ENCODE peak calls at places on chromosomes 11 and 22, in seven cellular contexts. Q is mesendoderm, H is H9, L is IMR-90, K is mesenchymal stem cell, J is trophoblast cell, W is H1. Y is an unnamed sample.

GRCh38 chr22:49962751-49963646 is 2.4 kb downstream of the PIM3 start:
- DNase-seq in Q (no peak), H (peak), L (no peak), K (no peak), J (no peak), W (no peak), Y (no peak)

GRCh38 chr11:36817336-36817965 is 219.4 kb upstream of the RAG2 start:
- DNase-seq in Q (peak), H (no peak), L (no peak), K (peak), J (no peak), W (no peak), Y (no peak)

GRCh38 chr22:39622881-39623367 is 52.4 kb downstream of the CACNA1I start:
- DNase-seq in Q (peak), H (peak), L (peak), K (no peak), J (peak), W (peak), Y (peak)

GRCh38 chr11:7690648-7691047 is 15.6 kb downstream of the OVCH2 start:
- DNase-seq in Q (no peak), H (no peak), L (no peak), K (no peak), J (no peak), W (no peak), Y (no peak)

GRCh38 chr22:35524966-35525686 is 15.5 kb upstream of the RASD2 start:
- DNase-seq in Q (no peak), H (no peak), L (no peak), K (peak), J (no peak), W (no peak), Y (no peak)

GRCh38 chr11:20109731-20110445 is 50.4 kb downstream of the DBX1 start:
- DNase-seq in Q (peak), H (no peak), L (peak), K (peak), J (no peak), W (no peak), Y (no peak)

GRCh38 chr11:77311701-77312100 is 10.2 kb upstream of the GDPD4 start:
- DNase-seq in Q (no peak), H (no peak), L (no peak), K (no peak), J (no peak), W (no peak), Y (no peak)

GRCh38 chr11:20647976-20648565 is 21.3 kb upstream of the NELL1 start:
- DNase-seq in Q (peak), H (peak), L (peak), K (peak), J (peak), W (no peak), Y (peak)

GRCh38 chr11:27166130-27166529 is 125.5 kb downstream of the BBOX1 start:
- DNase-seq in Q (no peak), H (no peak), L (no peak), K (no peak), J (no peak), W (no peak), Y (no peak)

GRCh38 chr22:21922370-21923162 is 30.1 kb downstream of the PPM1F start:
- DNase-seq in Q (no peak), H (no peak), L (no peak), K (no peak), J (no peak), W (no peak), Y (no peak)

GRCh38 chr11:96464695-96465307 is 75.0 kb downstream of the JRKL start:
- DNase-seq in Q (peak), H (no peak), L (peak), K (peak), J (no peak), W (no peak), Y (peak)

GRCh38 chr11:80521592-80521991 is 1080.8 kb upstream of the TENM4 start:
- DNase-seq in Q (no peak), H (no peak), L (no peak), K (no peak), J (no peak), W (no peak), Y (no peak)

GRCh38 chr11:48033918-48034341 is 53.6 kb downstream of the PTPRJ start:
- DNase-seq in Q (no peak), H (no peak), L (no peak), K (no peak), J (no peak), W (no peak), Y (no peak)

GRCh38 chr11:72309074-72309598 is 65.2 kb upstream of the PHOX2A start:
- DNase-seq in Q (no peak), H (no peak), L (no peak), K (no peak), J (no peak), W (no peak), Y (no peak)

GRCh38 chr11:6298605-6299004 is 21.7 kb downstream of the CAVIN3 start:
- DNase-seq in Q (peak), H (peak), L (no peak), K (peak), J (no peak), W (no peak), Y (no peak)

GRCh38 chr11:72222907-72223614 is 1.5 kb upstream of the INPPL1 start:
- DNase-seq in Q (peak), H (peak), L (peak), K (peak), J (peak), W (peak), Y (peak)

GRCh38 chr11:111634981-111635705 is 32.9 kb downstream of the SIK2 start:
- DNase-seq in Q (no peak), H (no peak), L (peak), K (no peak), J (no peak), W (no peak), Y (no peak)

GRCh38 chr11:64251986-64252837 is 882 bp downstream of the PLCB3 start:
- DNase-seq in Q (peak), H (no peak), L (no peak), K (peak), J (no peak), W (no peak), Y (no peak)

GRCh38 chr11:29200776-29201574 is 815.9 kb downstream of the KCNA4 start:
- DNase-seq in Q (no peak), H (no peak), L (no peak), K (no peak), J (no peak), W (no peak), Y (no peak)

GRCh38 chr11:131137046-131137445 is 220.8 kb upstream of the SNX19 start:
- DNase-seq in Q (no peak), H (no peak), L (peak), K (no peak), J (no peak), W (no peak), Y (no peak)

GRCh38 chr11:121589946-121590537 is 137.3 kb upstream of the SORL1-AS1 start:
- DNase-seq in Q (no peak), H (no peak), L (no peak), K (no peak), J (no peak), W (no peak), Y (no peak)

GRCh38 chr11:10255388-10256125 is 38.5 kb downstream of the SBF2 start:
- DNase-seq in Q (no peak), H (no peak), L (peak), K (peak), J (no peak), W (no peak), Y (no peak)

GRCh38 chr22:17260950-17261349 is 41.7 kb upstream of the ADA2 start:
- DNase-seq in Q (peak), H (peak), L (no peak), K (no peak), J (no peak), W (no peak), Y (no peak)

GRCh38 chr11:64500176-64501013 is 90.6 kb upstream of the SLC22A12 start:
- DNase-seq in Q (no peak), H (no peak), L (no peak), K (no peak), J (peak), W (no peak), Y (no peak)

GRCh38 chr11:70243912-70244652 is 26.4 kb upstream of the PPFIA1 start:
- DNase-seq in Q (no peak), H (no peak), L (no peak), K (peak), J (peak), W (no peak), Y (no peak)

GRCh38 chr22:35274154-35274871 is 17.0 kb downstream of the HMGXB4 start:
- DNase-seq in Q (no peak), H (no peak), L (no peak), K (no peak), J (no peak), W (no peak), Y (no peak)

GRCh38 chr11:34564406-34564805 is 50.8 kb upstream of the ELF5 start:
- DNase-seq in Q (peak), H (peak), L (peak), K (no peak), J (no peak), W (peak), Y (no peak)

GRCh38 chr11:134557571-134558257 is 145.7 kb upstream of the B3GAT1 start:
- DNase-seq in Q (no peak), H (no peak), L (no peak), K (no peak), J (peak), W (no peak), Y (no peak)

DNA sequence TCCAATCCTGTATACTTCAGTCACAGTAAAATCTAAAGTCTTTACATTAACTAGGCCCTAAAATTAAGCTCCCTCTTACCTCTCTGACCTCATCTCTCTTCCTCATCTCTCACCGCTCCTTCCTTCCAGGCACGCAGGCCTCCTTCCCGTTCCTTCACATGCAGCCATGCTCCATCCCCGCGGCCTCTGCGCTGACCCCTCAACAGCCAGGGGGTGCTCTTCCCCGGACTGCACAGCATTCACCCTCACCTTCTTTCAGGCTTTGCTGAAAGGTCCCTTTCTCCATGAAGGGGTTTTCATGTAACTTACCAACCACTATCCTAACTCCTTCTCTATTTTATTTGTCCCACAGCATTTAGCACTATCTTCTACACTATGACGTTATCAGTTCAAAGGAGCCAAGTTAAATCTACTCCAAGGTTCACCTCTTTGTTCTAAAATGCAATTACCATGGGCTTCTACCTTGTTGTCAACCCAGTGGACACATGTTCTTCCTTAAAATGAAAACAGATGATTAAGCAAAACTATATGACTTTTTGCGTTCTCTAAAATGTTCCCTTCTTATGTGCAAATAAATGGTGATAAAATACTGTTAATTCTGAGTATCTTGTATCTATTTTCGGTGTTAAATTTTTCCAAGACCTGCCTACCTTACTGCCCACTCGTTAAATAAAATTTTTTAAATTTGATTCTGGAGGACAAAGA is 57.8 kb upstream of the APOA1 start:
- DNase-seq in Q (peak), H (peak), L (no peak), K (no peak), J (no peak), W (peak), Y (peak)
- H2AK5ac ChIP-seq in Q (no peak), H (no peak), L (no peak), K (no peak), J (no peak), W (no peak), Y (no peak)

GRCh38 chr22:41003976-41004375 is 52.8 kb downstream of the RBX1 start:
- DNase-seq in Q (no peak), H (no peak), L (no peak), K (no peak), J (peak), W (no peak), Y (no peak)

GRCh38 chr22:41000941-41001721 is 50.0 kb downstream of the RBX1 start:
- DNase-seq in Q (peak), H (no peak), L (no peak), K (no peak), J (peak), W (no peak), Y (no peak)

GRCh38 chr22:41001722-41002122 is 50.5 kb downstream of the RBX1 start:
- DNase-seq in Q (peak), H (no peak), L (peak), K (peak), J (peak), W (no peak), Y (no peak)

GRCh38 chr22:41000040-41000565 is 48.9 kb downstream of the RBX1 start:
- DNase-seq in Q (no peak), H (no peak), L (no peak), K (no peak), J (no peak), W (no peak), Y (no peak)

DNA sequence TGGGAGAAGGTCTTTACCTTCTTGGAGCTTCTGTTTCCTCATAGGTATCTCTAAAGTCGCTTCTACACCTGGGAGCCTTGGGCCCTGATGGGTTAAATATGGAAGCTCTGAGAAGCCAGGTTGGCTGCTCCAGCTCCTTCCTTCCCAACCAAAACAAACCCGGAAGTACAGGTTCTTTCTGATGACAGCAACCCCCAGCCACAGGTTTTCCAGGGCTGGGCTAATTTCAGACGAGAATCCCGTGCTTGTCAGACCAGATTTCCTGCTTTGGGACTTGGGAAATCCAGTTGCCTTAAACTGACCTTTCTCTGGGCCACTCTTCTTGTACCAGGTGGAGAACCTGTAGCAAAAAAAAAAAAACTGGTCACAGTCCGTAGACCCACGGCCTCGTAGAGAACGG is 51.9 kb downstream of the RBX1 start:
- DNase-seq in Q (peak), H (no peak), L (no peak), K (no peak), J (peak), W (no peak), Y (no peak)
- H3K27ac ChIP-seq in Q (no peak), H (no peak), L (no peak), K (no peak), J (peak), W (no peak), Y (no peak)

GRCh38 chr11:94873910-94874575 is 99.3 kb downstream of the CWC15 start:
- DNase-seq in Q (no peak), H (no peak), L (no peak), K (no peak), J (no peak), W (no peak), Y (no peak)

GRCh38 chr11:94876222-94876621 is 97.1 kb downstream of the CWC15 start:
- DNase-seq in Q (no peak), H (no peak), L (no peak), K (no peak), J (no peak), W (no peak), Y (no peak)

GRCh38 chr11:94879006-94879405 is 94.3 kb downstream of the CWC15 start:
- DNase-seq in Q (no peak), H (no peak), L (no peak), K (no peak), J (no peak), W (no peak), Y (no peak)

GRCh38 chr11:94877446-94878200 is 95.7 kb downstream of the CWC15 start:
- DNase-seq in Q (no peak), H (no peak), L (no peak), K (peak), J (no peak), W (no peak), Y (no peak)

GRCh38 chr11:94876645-94877445 is 96.5 kb downstream of the CWC15 start:
- DNase-seq in Q (peak), H (no peak), L (peak), K (peak), J (no peak), W (no peak), Y (no peak)
- H2AK5ac ChIP-seq in Q (no peak), H (no peak), L (peak), K (peak), J (no peak), W (no peak), Y (no peak)

GRCh38 chr22:23137905-23138520 is 3.8 kb downstream of the RSPH14 start:
- DNase-seq in Q (peak), H (no peak), L (no peak), K (no peak), J (no peak), W (no peak), Y (no peak)

GRCh38 chr22:23142546-23143105 is 836 bp upstream of the RSPH14 start:
- DNase-seq in Q (no peak), H (no peak), L (no peak), K (no peak), J (no peak), W (no peak), Y (no peak)

GRCh38 chr22:23137468-23137867 is 4.3 kb downstream of the RSPH14 start:
- DNase-seq in Q (no peak), H (no peak), L (no peak), K (no peak), J (no peak), W (no peak), Y (no peak)

GRCh38 chr22:23140385-23140784 is 1.4 kb downstream of the RSPH14 start:
- DNase-seq in Q (no peak), H (no peak), L (no peak), K (no peak), J (no peak), W (no peak), Y (no peak)

DNA sequence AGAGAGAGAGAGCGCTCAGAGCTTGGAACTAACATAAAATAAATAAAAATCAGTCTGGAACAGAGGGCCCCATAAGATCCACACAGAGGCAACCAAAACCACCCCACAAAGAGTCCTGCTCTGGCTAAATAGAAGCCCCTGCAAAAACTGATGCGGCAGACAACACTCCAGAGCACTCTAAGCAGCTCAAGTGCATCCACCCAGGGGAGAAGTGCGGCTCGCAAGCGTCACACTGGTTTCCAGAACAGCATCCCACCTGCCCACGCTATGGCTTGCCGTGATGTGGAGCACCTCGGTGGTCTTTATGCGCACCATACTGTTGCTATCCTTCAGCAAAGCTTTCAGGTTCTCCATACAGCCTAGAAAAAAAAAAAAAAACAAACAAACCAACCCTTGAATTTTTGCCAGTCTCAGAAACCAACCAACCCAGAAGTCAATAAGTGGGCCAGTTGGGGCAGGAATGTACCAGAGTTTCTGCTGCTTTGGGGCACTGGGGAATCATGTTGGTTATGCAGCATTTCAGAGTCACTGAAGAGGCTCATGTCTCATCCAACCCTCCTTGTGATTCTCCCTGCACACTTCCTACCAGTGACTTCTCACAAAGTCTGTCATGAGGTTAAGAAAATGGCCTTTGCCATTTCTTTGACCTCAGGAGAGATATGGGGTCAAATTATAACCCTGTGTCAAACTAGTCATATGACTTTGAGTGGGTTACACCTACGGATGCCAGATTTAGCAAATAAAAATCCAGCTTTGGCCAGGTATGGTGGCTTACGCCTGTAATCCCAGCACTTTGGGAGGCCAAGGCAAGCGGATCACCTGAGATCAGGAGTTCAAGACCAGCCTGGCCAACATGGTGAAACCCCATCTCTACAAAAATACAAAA is 3.0 kb downstream of the RSPH14 start:
- DNase-seq in Q (no peak), H (no peak), L (no peak), K (no peak), J (no peak), W (no peak), Y (no peak)
- H3K27ac ChIP-seq in Q (no peak), H (no peak), L (no peak), K (no peak), J (no peak), W (no peak), Y (no peak)

GRCh38 chr11:104000798-104001197 is 35.6 kb upstream of the DDI1 start:
- DNase-seq in Q (no peak), H (no peak), L (peak), K (no peak), J (no peak), W (no peak), Y (no peak)

GRCh38 chr11:104001474-104001873 is 35.0 kb upstream of the DDI1 start:
- DNase-seq in Q (no peak), H (no peak), L (peak), K (peak), J (no peak), W (no peak), Y (no peak)

GRCh38 chr11:104005234-104005855 is 31.1 kb upstream of the DDI1 start:
- DNase-seq in Q (no peak), H (no peak), L (peak), K (peak), J (no peak), W (no peak), Y (no peak)

GRCh38 chr11:103998826-103999390 is 37.5 kb upstream of the DDI1 start:
- DNase-seq in Q (no peak), H (no peak), L (no peak), K (no peak), J (no peak), W (no peak), Y (no peak)

GRCh38 chr11:104003491-104003890 is 32.9 kb upstream of the DDI1 start:
- DNase-seq in Q (no peak), H (no peak), L (peak), K (peak), J (no peak), W (no peak), Y (no peak)
- H2AK5ac ChIP-seq in Q (no peak), H (no peak), L (peak), K (no peak), J (no peak), W (no peak), Y (no peak)

GRCh38 chr11:95254139-95254704 is 23.2 kb upstream of the SESN3 start:
- DNase-seq in Q (peak), H (peak), L (peak), K (peak), J (peak), W (no peak), Y (peak)

GRCh38 chr11:95257596-95257995 is 26.6 kb upstream of the SESN3 start:
- DNase-seq in Q (no peak), H (no peak), L (no peak), K (no peak), J (no peak), W (no peak), Y (no peak)

GRCh38 chr11:95255523-95256165 is 24.6 kb upstream of the SESN3 start:
- DNase-seq in Q (no peak), H (no peak), L (no peak), K (no peak), J (no peak), W (no peak), Y (no peak)

GRCh38 chr11:95256204-95256819 is 25.3 kb upstream of the SESN3 start:
- DNase-seq in Q (no peak), H (no peak), L (peak), K (peak), J (peak), W (no peak), Y (no peak)
- H3K27ac ChIP-seq in Q (no peak), H (peak), L (no peak), K (no peak), J (peak), W (no peak), Y (no peak)